ENCODE peak calls at places on chromosomes 13 and 19, in five cellular contexts. G is heart left ventricle, F is uterus, J is neural progenitor cell, K is ovary. V is an unnamed sample. For H3K4me1, the result is how much of the 10 kb centered on the place peaks cover.

GRCh38 chr19:48852292-48852691 is 16.0 kb upstream of the HSD17B14 start:
- DNase-seq in G (no peak), K (no peak), F (no peak), J (no peak), V (no peak)

GRCh38 chr19:38670921-38671398 is 23.5 kb downstream of the ACTN4 start:
- DNase-seq in J (no peak), G (no peak), K (no peak), F (no peak), V (no peak)

GRCh38 chr19:47036233-47036651 is 12.2 kb downstream of the TMEM160 start:
- DNase-seq in K (no peak), G (peak), J (peak), F (no peak), V (no peak)

GRCh38 chr13:39773833-39774232 is 118.4 kb downstream of the COG6 start:
- DNase-seq in K (no peak), F (no peak), J (no peak), G (no peak), V (no peak)

GRCh38 chr19:58474291-58474996 is 1.7 kb upstream of the ZNF446 start:
- DNase-seq in G (no peak), J (no peak), F (no peak), K (no peak), V (no peak)

GRCh38 chr13:21967871-21968270 is 297.0 kb downstream of the FGF9 start:
- DNase-seq in G (no peak), J (no peak), K (no peak), F (no peak), V (no peak)

GRCh38 chr13:93941444-93941843 is 538.0 kb downstream of the DCT start:
- DNase-seq in J (no peak), K (no peak), F (no peak), G (no peak), V (no peak)

GRCh38 chr13:29926077-29926476 is 75.7 kb upstream of the UBL3 start:
- DNase-seq in G (no peak), K (no peak), J (no peak), F (no peak), V (no peak)

GRCh38 chr13:76570485-76570884 is 315.7 kb downstream of the KCTD12 start:
- DNase-seq in J (no peak), G (no peak), K (no peak), F (no peak), V (no peak)

GRCh38 chr13:94711561-94712286 is 621 bp downstream of the SOX21 start:
- DNase-seq in F (no peak), G (no peak), K (no peak), J (peak), V (no peak)

GRCh38 chr19:11200015-11200574 is 2.8 kb upstream of the KANK2 start:
- DNase-seq in G (no peak), J (no peak), K (no peak), F (no peak), V (no peak)

GRCh38 chr13:24074687-24075086 is 85.8 kb upstream of the SPATA13 start:
- DNase-seq in K (no peak), F (no peak), J (no peak), G (no peak), V (no peak)

GRCh38 chr13:31887311-31887710 is 144.3 kb upstream of the FRY start:
- DNase-seq in K (no peak), G (no peak), F (no peak), J (no peak), V (no peak)

GRCh38 chr13:51895906-51896888 is 34.4 kb downstream of the CCDC70 start:
- DNase-seq in K (no peak), J (peak), G (peak), F (no peak), V (peak)

GRCh38 chr13:48731957-48732569 is 78.3 kb downstream of the CYSLTR2 start:
- DNase-seq in J (peak), F (no peak), K (peak), G (peak), V (no peak)

GRCh38 chr19:52248256-52248655 is 21.1 kb upstream of the ZNF766 start:
- DNase-seq in G (peak), J (peak), K (peak), F (no peak), V (peak)

GRCh38 chr13:51826606-51827005 is 18.4 kb downstream of the TMEM272 start:
- DNase-seq in F (peak), K (no peak), G (peak), J (no peak), V (no peak)

GRCh38 chr19:45509692-45510015 is 2.4 kb downstream of the VASP start:
- DNase-seq in F (no peak), K (no peak), J (no peak), G (no peak), V (no peak)

GRCh38 chr19:2630352-2631001 is 72.0 kb downstream of the GNG7 start:
- DNase-seq in K (no peak), F (no peak), G (no peak), J (no peak), V (no peak)

GRCh38 chr13:89393758-89394157 is 1722.6 kb downstream of the SLITRK5 start:
- DNase-seq in J (no peak), G (no peak), F (no peak), K (no peak), V (no peak)

GRCh38 chr19:2636897-2637683 is 65.4 kb downstream of the GNG7 start:
- DNase-seq in G (peak), F (peak), J (peak), K (peak), V (peak)

GRCh38 chr13:98565726-98566577 is 11.0 kb downstream of the STK24 start:
- DNase-seq in K (peak), G (peak), J (no peak), F (no peak), V (no peak)

GRCh38 chr13:98564204-98564603 is 12.7 kb downstream of the STK24 start:
- DNase-seq in J (no peak), G (no peak), F (no peak), K (no peak), V (no peak)

GRCh38 chr13:98557934-98558630 is 18.8 kb downstream of the STK24 start:
- DNase-seq in K (no peak), F (no peak), G (no peak), J (no peak), V (no peak)

GRCh38 chr13:98567140-98567539 is 9.8 kb downstream of the STK24 start:
- DNase-seq in J (no peak), K (no peak), F (no peak), G (no peak), V (no peak)

GRCh38 chr13:98563071-98563470 is 13.8 kb downstream of the STK24 start:
- DNase-seq in F (no peak), J (no peak), G (no peak), K (no peak), V (no peak)
- H3K4me1 ChIP-seq in F (under half), J (under half), G (half or more), K (under half), V (under half)

GRCh38 chr19:1082928-1083816 is 12.0 kb downstream of the POLR2E start:
- DNase-seq in J (no peak), K (no peak), F (no peak), G (no peak), V (no peak)

GRCh38 chr19:1080360-1081161 is 13.6 kb downstream of the ARHGAP45 start:
- DNase-seq in G (no peak), J (no peak), F (no peak), K (no peak), V (no peak)

GRCh38 chr19:1084024-1084868 is 10.9 kb downstream of the POLR2E start:
- DNase-seq in J (no peak), K (no peak), F (no peak), G (no peak), V (no peak)

GRCh38 chr19:1081301-1082164 is 13.6 kb downstream of the POLR2E start:
- DNase-seq in F (no peak), G (no peak), J (peak), K (no peak), V (no peak)

GRCh38 chr19:1082165-1082927 is 12.8 kb downstream of the POLR2E start:
- DNase-seq in K (peak), J (peak), G (no peak), F (no peak), V (peak)
- H3K4me3 ChIP-seq in K (no peak), J (peak), G (no peak), F (no peak), V (peak)

GRCh38 chr19:1605236-1606137 is at the start of gene UQCR11:
- DNase-seq in G (peak), J (peak), K (peak), F (peak), V (peak)
- TF ChIP-seq CTCF in G (peak), J (peak), K (peak), F (peak), V (peak)

GRCh38 chr13:114023716-114024602 is 50.1 kb upstream of the C13orf46 start:
- DNase-seq in K (no peak), J (no peak), G (peak), F (no peak), V (no peak)
- H3K4me1 ChIP-seq in K (under half), J (under half), G (under half), F (under half), V (under half)

DNA sequence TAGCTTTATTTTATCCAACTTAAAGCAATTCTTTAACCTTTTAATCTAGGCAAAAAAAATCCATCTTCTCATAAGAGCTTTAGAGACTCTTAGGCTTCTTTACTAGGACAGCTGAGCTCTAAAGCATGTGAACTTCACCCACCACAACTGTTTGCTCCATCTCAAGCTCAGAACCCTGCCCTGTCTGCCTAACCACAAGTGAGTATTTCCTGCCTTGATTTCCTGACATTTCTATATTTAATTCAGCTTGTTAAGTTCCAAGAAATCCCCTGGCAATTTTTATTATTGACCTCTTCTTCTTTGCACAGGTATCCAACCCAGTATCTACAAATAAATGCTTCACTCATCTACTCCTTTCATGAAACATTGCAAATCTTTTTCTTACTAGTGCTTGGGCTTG is 21.1 kb upstream of the CEACAM21 start:
- DNase-seq in G (no peak), J (no peak), K (no peak), F (no peak), V (no peak)
- H3K4me3 ChIP-seq in G (no peak), J (no peak), K (no peak), F (no peak), V (no peak)

DNA sequence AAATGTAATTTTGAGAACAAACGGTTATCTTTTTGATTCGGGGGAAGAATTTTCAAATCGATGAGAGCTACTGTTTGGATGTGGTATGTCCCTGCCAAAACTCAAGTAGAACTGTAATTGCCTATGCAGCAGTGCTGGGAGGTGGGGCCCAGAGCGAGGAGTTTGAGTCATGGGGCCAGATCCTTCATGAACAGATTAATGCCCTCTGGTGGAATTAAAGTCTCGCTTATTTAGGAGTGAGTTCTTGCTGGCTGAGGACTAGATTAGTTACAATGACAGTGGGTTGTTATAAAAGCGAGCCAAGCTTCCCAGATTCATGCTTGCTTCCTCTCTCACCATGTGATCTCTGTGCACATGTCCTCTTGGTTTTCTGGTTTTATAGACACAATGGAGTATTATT is 11.8 kb upstream of the PRR20A start:
- DNase-seq in J (peak), K (no peak), G (no peak), F (no peak), V (no peak)
- TF ChIP-seq CTCF in J (no peak), K (no peak), G (no peak), F (no peak), V (no peak)

GRCh38 chr19:18716857-18717256 is 33.4 kb downstream of the CRTC1 start:
- DNase-seq in J (no peak), K (no peak), G (no peak), F (no peak), V (no peak)
- H3K4me1 ChIP-seq in J (under half), K (under half), G (under half), F (under half), V (under half)

DNA sequence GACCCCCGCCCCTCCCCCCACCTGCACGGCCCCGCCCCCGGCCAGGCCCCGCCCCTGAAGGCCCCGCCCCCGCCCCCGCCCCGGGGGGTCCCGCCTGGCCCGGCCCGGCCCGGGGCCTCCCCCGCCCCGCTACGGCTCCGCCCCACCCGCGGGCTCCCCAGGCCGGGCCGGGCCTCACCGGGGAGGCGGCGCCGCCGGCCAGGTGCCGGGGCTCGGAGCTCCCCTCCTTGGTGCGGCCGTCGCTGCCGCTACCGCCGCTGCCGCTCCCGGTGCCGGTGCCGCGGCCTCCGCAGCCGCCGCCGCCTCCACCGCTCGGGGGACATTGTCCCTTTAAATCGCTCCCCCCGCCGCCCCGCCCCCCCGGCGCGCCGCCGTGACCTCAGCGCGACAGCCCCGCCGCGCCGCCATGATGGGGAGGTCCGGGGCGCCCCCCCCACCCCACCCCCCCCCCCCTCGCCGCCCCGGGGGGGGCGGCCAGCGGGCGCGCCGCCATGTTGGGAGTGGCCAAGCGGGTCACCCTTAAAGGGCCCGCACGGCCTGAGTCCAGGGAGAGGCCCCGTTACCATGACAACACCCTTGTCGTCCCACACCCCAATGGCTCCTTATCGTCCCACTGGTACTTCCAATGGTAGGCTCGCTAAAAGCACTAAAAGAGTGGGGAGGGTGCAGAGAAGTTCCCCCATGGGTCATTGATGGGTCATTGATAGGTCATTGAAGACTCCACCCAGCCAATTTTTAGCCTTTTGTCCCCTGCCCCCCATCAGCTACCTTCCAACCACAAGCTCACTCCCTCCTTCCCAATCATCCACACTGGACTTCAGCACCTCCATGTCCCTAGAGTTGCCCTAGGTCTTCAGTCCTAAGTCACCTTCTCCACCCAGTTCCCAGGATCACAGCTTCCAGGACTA is at the start of gene WIZ:
- DNase-seq in K (peak), F (peak), J (peak), G (peak), V (peak)
- H3K4me3 ChIP-seq in K (peak), F (peak), J (peak), G (peak), V (peak)

GRCh38 chr19:1285737-1286360 is at the start of gene EFNA2:
- DNase-seq in G (no peak), J (peak), K (no peak), F (no peak), V (no peak)
- TF ChIP-seq CTCF in G (no peak), J (peak), K (no peak), F (no peak), V (no peak)